ENCODE peak calls at places on chromosomes 3 and 15, in four cellular contexts. W, D, H and U are unnamed samples. For H3K4me1, the result is how much of the 10 kb centered on the place peaks cover.

GRCh38 chr3:100210777-100211145 is 50.0 kb upstream of the TBC1D23 start:
- DNase-seq in D (peak), H (peak), W (no peak), U (peak)

GRCh38 chr15:90004671-90005070 is 3.5 kb downstream of the ZNF710 start:
- DNase-seq in W (no peak), H (peak), D (peak), U (peak)

GRCh38 chr3:99366663-99367429 is 271.5 kb upstream of the COL8A1 start:
- DNase-seq in W (no peak), H (no peak), D (no peak), U (no peak)

GRCh38 chr3:117928836-117929235 is 1105.8 kb downstream of the IGSF11 start:
- DNase-seq in H (no peak), W (no peak), D (no peak), U (no peak)

GRCh38 chr15:31867536-31868442 is 162.5 kb upstream of the CHRNA7 start:
- DNase-seq in H (peak), W (peak), D (peak), U (peak)

GRCh38 chr3:23873941-23874340 is 42.8 kb downstream of the NKIRAS1 start:
- DNase-seq in D (no peak), W (no peak), H (no peak), U (no peak)

GRCh38 chr15:85407421-85408269 is 27.2 kb downstream of the AKAP13 start:
- DNase-seq in D (peak), W (no peak), H (peak), U (peak)

GRCh38 chr3:160331127-160331937 is 67.7 kb downstream of the IFT80 start:
- DNase-seq in D (no peak), H (peak), W (no peak), U (peak)

GRCh38 chr15:71055461-71055860 is 59.8 kb upstream of the THSD4 start:
- DNase-seq in W (no peak), H (peak), D (no peak), U (peak)

GRCh38 chr3:47273564-47273963 is 9.0 kb downstream of the KIF9 start:
- DNase-seq in W (no peak), H (no peak), D (no peak), U (no peak)

GRCh38 chr15:31977812-31978662 is 52.3 kb upstream of the CHRNA7 start:
- DNase-seq in D (peak), H (no peak), W (no peak), U (peak)

GRCh38 chr3:9113040-9113439 is 136.4 kb downstream of the SRGAP3 start:
- DNase-seq in H (no peak), D (no peak), W (no peak), U (no peak)

GRCh38 chr3:127791221-127791913 is 30.9 kb downstream of the MGLL start:
- DNase-seq in D (no peak), H (peak), W (no peak), U (peak)
- H3K4me1 ChIP-seq in D (half or more), H (under half), W (under half), U (under half)

GRCh38 chr3:174536319-174536718 is 322.8 kb upstream of the NAALADL2 start:
- DNase-seq in D (no peak), H (no peak), W (no peak), U (no peak)

GRCh38 chr3:174538116-174538515 is 321.0 kb upstream of the NAALADL2 start:
- DNase-seq in W (no peak), D (no peak), H (no peak), U (no peak)

GRCh38 chr3:174540536-174540935 is 318.6 kb upstream of the NAALADL2 start:
- DNase-seq in D (no peak), H (no peak), W (no peak), U (no peak)

GRCh38 chr3:174541708-174542107 is 317.4 kb upstream of the NAALADL2 start:
- DNase-seq in H (no peak), W (no peak), D (no peak), U (peak)

GRCh38 chr3:174540081-174540480 is 319.1 kb upstream of the NAALADL2 start:
- DNase-seq in D (no peak), H (no peak), W (no peak), U (no peak)
- H3K27ac ChIP-seq in D (no peak), H (no peak), W (no peak), U (no peak)

DNA sequence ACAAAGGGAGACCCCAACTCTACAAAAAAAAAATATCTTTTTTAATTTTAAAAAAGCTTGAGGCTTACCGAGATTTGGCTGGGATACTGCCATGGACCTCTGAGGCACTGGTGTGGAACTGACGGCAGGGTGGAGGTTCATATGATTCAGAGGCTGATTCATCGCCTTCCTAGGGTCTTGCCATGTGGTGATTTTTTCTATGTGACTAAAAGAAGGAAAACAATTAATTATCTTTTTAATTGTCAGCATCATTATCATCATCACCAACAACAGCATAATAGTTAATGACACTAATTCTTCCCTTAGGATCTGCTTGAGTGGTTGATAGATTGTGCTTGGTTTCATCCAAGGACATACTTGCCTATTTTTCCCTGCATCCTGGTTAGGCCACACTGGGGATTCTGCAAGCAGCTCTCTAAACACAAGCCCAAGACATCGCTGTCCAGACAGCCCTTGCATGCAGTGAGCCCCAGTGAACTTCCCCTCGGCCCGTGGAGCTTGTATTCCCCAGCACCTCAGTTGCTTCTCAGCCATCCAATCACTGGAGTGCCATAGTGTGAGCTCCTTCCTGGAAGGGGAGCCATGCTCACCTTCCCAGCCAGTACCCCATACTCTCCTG is 84.9 kb downstream of the WWTR1 start:
- DNase-seq in H (peak), D (no peak), W (no peak), U (no peak)
- H3K4me1 ChIP-seq in H (half or more), D (half or more), W (under half), U (under half)

GRCh38 chr3:53709856-53710674 is 136.2 kb downstream of the CHDH start:
- DNase-seq in H (peak), D (peak), W (peak), U (peak)

GRCh38 chr3:53707222-53707621 is 139.0 kb downstream of the CHDH start:
- DNase-seq in H (no peak), D (peak), W (no peak), U (no peak)

GRCh38 chr3:53709256-53709655 is 137.0 kb downstream of the CHDH start:
- DNase-seq in D (no peak), W (no peak), H (no peak), U (no peak)

GRCh38 chr3:53705774-53706173 is 140.4 kb downstream of the CHDH start:
- DNase-seq in H (no peak), D (no peak), W (no peak), U (no peak)

GRCh38 chr3:53708001-53708621 is 138.1 kb downstream of the CHDH start:
- DNase-seq in D (peak), H (no peak), W (no peak), U (no peak)
- H3K27ac ChIP-seq in D (peak), H (no peak), W (no peak), U (no peak)

DNA sequence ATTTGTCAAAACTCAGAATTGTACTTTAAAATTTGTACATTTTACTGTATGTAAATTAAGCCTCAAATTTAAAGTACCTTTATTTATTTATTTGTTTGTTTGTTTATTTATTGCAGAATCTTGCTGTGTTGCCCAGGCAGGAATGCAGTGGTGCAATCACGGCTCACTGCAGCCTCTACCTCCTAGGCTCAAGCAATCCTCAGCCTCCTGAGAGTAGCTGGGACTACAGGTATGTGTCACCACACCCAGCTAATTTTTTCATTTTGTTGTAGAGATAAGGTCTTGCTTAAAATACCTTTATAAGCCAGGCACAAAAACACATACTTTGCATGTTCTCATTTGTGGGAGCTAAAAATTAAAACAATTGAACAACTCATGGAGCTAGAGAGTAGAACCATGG is 37.4 kb downstream of the CHST14 start:
- DNase-seq in W (no peak), H (no peak), D (no peak), U (no peak)
- H3K4me1 ChIP-seq in W (under half), H (under half), D (under half), U (under half)

GRCh38 chr3:73399106-73399505 is 225.6 kb downstream of the PDZRN3 start:
- DNase-seq in D (no peak), H (no peak), W (no peak), U (no peak)
- H3K27ac ChIP-seq in D (no peak), H (no peak), W (peak), U (no peak)